ENCODE peak calls at places on chromosomes 4 and X, in eight cellular contexts. V is progenitor cell of endocrine pancreas; H is heart left ventricle; E is nephron progenitor cell; S is stomach; J is PC-3; O is CD8-positive, alpha-beta T cell; A is foreskin fibroblast. F is an unnamed sample.

GRCh38 chr4:14783011-14783877 is 219.0 kb upstream of the CPEB2 start:
- DNase-seq in V (no peak), H (no peak), E (no peak), S (no peak), J (peak; percentile 89), O (no peak), A (peak; percentile 27), F (no peak)

GRCh38 chr4:165684177-165684870 is 188.7 kb upstream of the TLL1 start:
- DNase-seq in V (no peak), H (no peak), E (no peak), S (no peak), J (peak; percentile 90), O (no peak), A (peak; percentile 69), F (no peak)

GRCh38 chr4:153204247-153205027 is at the start of gene TRIM2:
- DNase-seq in V (peak; percentile 27), H (peak; percentile 82), E (peak; percentile 84), S (peak; percentile 93), J (peak; percentile 70), O (no peak), A (peak; percentile 54), F (peak; percentile 79)

GRCh38 chrX:24150051-24150790 is 692 bp downstream of the ZFX start:
- DNase-seq in V (peak; percentile 85), H (peak; percentile 95), E (peak; percentile 91), S (peak; percentile 93), J (peak; percentile 79), O (peak; percentile 61), A (peak; percentile 94), F (peak; percentile 84)

GRCh38 chrX:20639115-20639514 is 372.4 kb upstream of the RPS6KA3 start:
- DNase-seq in V (no peak), H (no peak), E (no peak), S (no peak), J (no peak), O (no peak), A (no peak), F (no peak)

GRCh38 chr4:1061747-1062146 is 50.3 kb downstream of the FGFRL1 start:
- DNase-seq in V (no peak), H (no peak), E (no peak), S (no peak), J (no peak), O (no peak), A (no peak), F (no peak)

GRCh38 chr4:70505152-70505748 is 13.1 kb upstream of the AMTN start:
- DNase-seq in V (peak; percentile 62), H (peak; percentile 25), E (peak; percentile 78), S (peak; percentile 60), J (peak; percentile 81), O (peak; percentile 2), A (peak; percentile 65), F (peak; percentile 17)

GRCh38 chr4:154579927-154580326 is 10.6 kb downstream of the FGA start:
- DNase-seq in V (no peak), H (no peak), E (no peak), S (no peak), J (no peak), O (no peak), A (no peak), F (no peak)

GRCh38 chr4:76216975-76217814 is 3.6 kb upstream of the SCARB2 start:
- DNase-seq in V (no peak), H (no peak), E (no peak), S (no peak), J (peak; percentile 6), O (no peak), A (no peak), F (no peak)

GRCh38 chr4:183601381-183601780 is 57.6 kb downstream of the RWDD4 start:
- DNase-seq in V (no peak), H (no peak), E (no peak), S (no peak), J (no peak), O (no peak), A (no peak), F (no peak)

GRCh38 chr4:183599284-183599683 is 59.7 kb downstream of the RWDD4 start:
- DNase-seq in V (no peak), H (no peak), E (no peak), S (no peak), J (no peak), O (no peak), A (no peak), F (no peak)

GRCh38 chr4:183602444-183603102 is 56.4 kb downstream of the RWDD4 start:
- DNase-seq in V (no peak), H (no peak), E (no peak), S (no peak), J (no peak), O (no peak), A (peak; percentile 57), F (no peak)

GRCh38 chr4:183599690-183600089 is 59.3 kb downstream of the RWDD4 start:
- DNase-seq in V (no peak), H (no peak), E (no peak), S (no peak), J (peak; percentile 2), O (no peak), A (peak; percentile 39), F (no peak)

DNA sequence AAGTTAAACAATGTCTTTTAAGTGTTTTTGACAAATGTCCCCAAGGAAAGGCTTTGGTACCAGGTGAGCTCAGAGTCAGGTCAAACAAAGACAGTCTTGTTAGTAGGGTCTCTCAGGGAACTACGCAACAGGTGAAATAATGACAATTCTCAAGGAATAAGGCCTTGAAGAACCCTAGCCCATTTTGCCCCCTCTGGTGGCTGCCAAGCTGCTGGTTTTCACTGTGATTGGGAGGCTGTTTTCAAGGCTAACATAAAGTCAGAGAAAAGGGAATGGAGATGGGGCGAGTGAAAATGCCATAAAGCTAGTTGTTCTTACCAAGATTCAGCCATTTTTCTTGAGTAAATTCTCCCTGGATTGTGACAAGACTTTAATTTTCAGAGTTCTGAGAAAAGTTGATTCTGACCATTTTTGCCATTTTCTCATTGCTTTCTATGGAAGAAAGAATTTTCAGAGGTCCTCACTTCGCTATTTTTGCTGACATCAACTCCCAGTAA is 58.7 kb downstream of the RWDD4 start:
- DNase-seq in V (no peak), H (no peak), E (no peak), S (no peak), J (peak; percentile 16), O (no peak), A (peak; percentile 43), F (no peak)
- TF ChIP-seq CTCF in V (peak; percentile 39), H (no peak), E (peak; percentile 7), S (no peak), J (peak; percentile 48), O (peak; percentile 18), A (peak; percentile 39), F (no peak)

DNA sequence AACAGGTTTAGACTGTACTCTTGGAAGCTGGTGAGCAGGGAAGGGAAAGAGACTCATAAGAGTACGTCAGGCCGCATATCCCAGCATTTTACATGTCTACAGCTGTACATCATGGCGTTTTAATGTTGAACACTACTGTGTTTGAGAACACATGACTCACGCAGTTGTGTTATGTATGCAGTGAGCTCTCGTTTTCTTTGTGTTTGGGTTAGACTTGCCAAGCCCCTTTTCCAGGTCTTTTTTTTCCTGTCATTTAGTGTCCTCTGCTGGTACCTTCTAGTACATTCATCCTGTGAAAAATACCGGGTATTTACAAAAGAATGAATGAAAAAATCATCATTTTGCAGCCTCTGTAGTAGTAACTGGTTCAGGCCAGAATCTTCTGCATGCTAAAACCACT is 35.3 kb downstream of the SMS start:
- DNase-seq in V (no peak), H (no peak), E (no peak), S (no peak), J (peak; percentile 66), O (no peak), A (peak; percentile 81), F (peak; percentile 20)
- TF ChIP-seq CTCF in V (peak; percentile 53), H (no peak), E (no peak), S (no peak), J (peak; percentile 65), O (no peak), A (peak; percentile 32), F (peak; percentile 61)

GRCh38 chr4:75046641-75047040 is 113.7 kb downstream of the PARM1 start:
- DNase-seq in V (no peak), H (no peak), E (no peak), S (no peak), J (no peak), O (no peak), A (no peak), F (no peak)

GRCh38 chr4:75051431-75051830 is 118.5 kb downstream of the PARM1 start:
- DNase-seq in V (no peak), H (no peak), E (no peak), S (no peak), J (no peak), O (no peak), A (no peak), F (no peak)

GRCh38 chr4:75042601-75043208 is 109.8 kb downstream of the PARM1 start:
- DNase-seq in V (no peak), H (no peak), E (no peak), S (no peak), J (no peak), O (no peak), A (no peak), F (no peak)

GRCh38 chr4:75046226-75046625 is 113.3 kb downstream of the PARM1 start:
- DNase-seq in V (no peak), H (no peak), E (no peak), S (no peak), J (no peak), O (no peak), A (no peak), F (no peak)

GRCh38 chr4:75048208-75048879 is 115.4 kb downstream of the PARM1 start:
- DNase-seq in V (no peak), H (no peak), E (no peak), S (no peak), J (peak; percentile 5), O (no peak), A (no peak), F (no peak)
- TF ChIP-seq CTCF in V (peak; percentile 22), H (no peak), E (peak; percentile 21), S (no peak), J (peak; percentile 57), O (no peak), A (no peak), F (no peak)

DNA sequence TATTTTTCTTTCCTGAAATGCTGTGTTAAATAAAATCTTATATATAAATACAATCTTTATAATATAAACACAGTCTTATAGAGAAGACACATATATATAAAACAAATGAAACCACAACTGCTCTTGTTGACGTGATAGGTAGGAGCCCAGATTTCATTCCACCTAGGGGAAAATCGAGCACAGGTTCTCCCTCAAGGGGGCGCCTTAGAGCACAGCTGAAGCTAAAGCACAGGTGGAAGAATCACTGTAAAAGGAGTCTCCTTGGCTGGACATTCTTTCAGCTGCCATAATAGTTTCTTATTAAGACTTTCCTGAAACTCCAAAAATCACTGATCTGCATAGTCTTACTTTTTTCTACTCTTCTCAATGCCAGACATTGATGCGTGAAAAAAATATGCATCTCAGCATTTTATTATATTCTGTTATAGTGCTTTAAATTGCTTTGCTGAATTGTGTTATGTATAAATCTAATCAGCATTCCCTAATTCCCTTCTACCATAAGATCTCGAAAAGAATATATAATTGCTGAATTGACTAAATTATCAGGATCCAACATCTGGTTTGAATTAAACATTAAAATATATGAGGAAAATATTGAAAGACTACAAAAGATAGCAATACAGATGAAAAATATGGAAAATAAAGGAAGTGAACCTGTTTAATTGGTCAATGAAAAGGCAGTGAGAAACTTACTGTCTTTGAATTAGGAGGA is 25.5 kb upstream of the RXFP1 start:
- DNase-seq in V (peak; percentile 26), H (peak; percentile 34), E (peak; percentile 63), S (peak; percentile 44), J (peak; percentile 58), O (no peak), A (no peak), F (no peak)
- TF ChIP-seq CTCF in V (peak; percentile 61), H (peak; percentile 31), E (peak; percentile 65), S (no peak), J (peak; percentile 62), O (no peak), A (peak; percentile 35), F (no peak)

F was measured in prostate gland.